ENCODE peak calls at places on chromosomes 3 and 15, in four cellular contexts. I, Q, S and A are unnamed samples.
A peak's percentile ranks its signal among the peaks of the same experiment; 100 is the strongest.

GRCh38 chr3:61924065-61924740 is 362.8 kb downstream of the PTPRG start:
- DNase-seq in I (peak; percentile 83), Q (peak; percentile 14), S (no peak), A (peak; percentile 60)

GRCh38 chr3:175948041-175948440 is 1088.9 kb downstream of the NAALADL2 start:
- DNase-seq in I (no peak), Q (no peak), S (no peak), A (no peak)

GRCh38 chr3:80771085-80771484 is 990.4 kb downstream of the GBE1 start:
- DNase-seq in I (no peak), Q (no peak), S (no peak), A (no peak)

GRCh38 chr3:181719298-181719859 is 7.7 kb downstream of the SOX2 start:
- DNase-seq in I (no peak), Q (no peak), S (no peak), A (no peak)

GRCh38 chr3:141425523-141426233 is 57.4 kb downstream of the ZBTB38 start:
- DNase-seq in I (no peak), Q (no peak), S (no peak), A (no peak)

GRCh38 chr3:157494581-157495281 is 8.5 kb downstream of the VEPH1 start:
- DNase-seq in I (no peak), Q (no peak), S (no peak), A (no peak)

GRCh38 chr3:122776675-122777074 is 17.0 kb downstream of the HSPBAP1 start:
- DNase-seq in I (no peak), Q (no peak), S (no peak), A (no peak)

GRCh38 chr15:26665950-26666921 is 106.6 kb downstream of the GABRB3 start:
- DNase-seq in I (no peak), Q (no peak), S (no peak), A (no peak)

GRCh38 chr3:20054549-20054987 is 14.3 kb downstream of the KAT2B start:
- DNase-seq in I (peak; percentile 64), Q (peak; percentile 84), S (no peak), A (peak; percentile 31)

GRCh38 chr3:101646726-101647125 is 30.2 kb downstream of the ZBTB11 start:
- DNase-seq in I (no peak), Q (no peak), S (no peak), A (no peak)

GRCh38 chr15:80404719-80405553 is 754 bp downstream of the ARNT2 start:
- DNase-seq in I (peak; percentile 59), Q (peak; percentile 27), S (no peak), A (peak; percentile 56)

GRCh38 chr15:66834863-66835557 is 133.0 kb downstream of the SMAD6 start:
- DNase-seq in I (no peak), Q (peak; percentile 67), S (no peak), A (peak; percentile 61)

GRCh38 chr15:48178612-48178931 is 477 bp upstream of the MYEF2 start:
- DNase-seq in I (no peak), Q (no peak), S (no peak), A (no peak)

GRCh38 chr15:82748315-82748714 is 38.6 kb upstream of the AP3B2 start:
- DNase-seq in I (no peak), Q (no peak), S (no peak), A (no peak)
- H3K27ac ChIP-seq in I (no peak overlapping the region), Q (no peak overlapping the region), S (no peak overlapping the region), A (no peak overlapping the region)

GRCh38 chr15:25171111-25171811 is 216.5 kb downstream of the SNRPN start:
- DNase-seq in I (peak; percentile 35), Q (peak; percentile 3), S (no peak), A (peak; percentile 27)

GRCh38 chr15:25170781-25171110 is 216.0 kb downstream of the SNRPN start:
- DNase-seq in I (no peak), Q (peak; percentile 5), S (no peak), A (no peak)

GRCh38 chr15:25169318-25169717 is 214.5 kb downstream of the SNRPN start:
- DNase-seq in I (no peak), Q (no peak), S (no peak), A (peak; percentile 29)

GRCh38 chr15:25171856-25172687 is 217.3 kb downstream of the SNRPN start:
- DNase-seq in I (peak; percentile 28), Q (peak; percentile 8), S (no peak), A (peak; percentile 28)

DNA sequence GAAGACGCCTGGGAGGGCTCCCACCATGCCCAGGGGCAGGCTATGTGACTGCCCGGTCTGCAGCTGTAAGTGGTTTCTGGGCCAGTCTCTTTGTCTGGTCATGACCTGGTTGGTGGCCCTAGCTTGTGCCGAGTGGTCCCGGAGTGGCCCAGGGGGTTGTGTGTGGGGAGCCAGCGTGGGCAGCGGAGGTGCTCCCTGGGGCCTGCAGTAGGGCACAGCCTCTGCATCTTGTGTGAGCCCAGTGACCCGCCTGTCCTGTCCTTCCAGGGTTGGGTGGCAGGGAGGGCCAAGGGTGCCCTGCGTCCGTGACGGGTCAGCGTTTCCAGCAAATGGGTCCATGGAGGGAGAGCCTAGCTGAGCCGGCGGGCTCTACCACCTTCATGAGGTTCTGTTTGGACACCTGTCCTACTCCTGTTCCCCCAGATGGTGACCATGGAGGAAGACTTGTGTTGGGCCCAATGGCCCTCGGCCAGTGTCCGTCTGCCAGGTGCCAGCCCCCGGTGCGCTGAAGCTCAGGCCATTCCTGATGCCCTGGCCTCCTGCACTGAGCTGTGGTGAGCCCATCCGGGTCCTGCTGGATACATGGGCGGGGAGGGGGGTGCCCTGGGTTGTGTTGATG is 215.4 kb downstream of the SNRPN start:
- DNase-seq in I (peak; percentile 41), Q (peak; percentile 11), S (no peak), A (peak; percentile 4)
- H3K9me3 ChIP-seq in I (peaks cover 17% of the 10 kb centered on the region), Q (no peaks in the 10 kb centered on the region), S (peaks cover 55% of the 10 kb centered on the region), A (peaks cover 2% of the 10 kb centered on the region)

GRCh38 chr3:119628390-119628789 is 30.7 kb downstream of the PLA1A start:
- DNase-seq in I (no peak), Q (no peak), S (no peak), A (no peak)

GRCh38 chr3:119630119-119630518 is 30.3 kb downstream of the POPDC2 start:
- DNase-seq in I (no peak), Q (no peak), S (no peak), A (no peak)

GRCh38 chr3:119625451-119626153 is 27.9 kb downstream of the PLA1A start:
- DNase-seq in I (no peak), Q (no peak), S (no peak), A (no peak)

GRCh38 chr3:119628816-119629445 is 31.2 kb downstream of the PLA1A start:
- DNase-seq in I (no peak), Q (no peak), S (no peak), A (no peak)

DNA sequence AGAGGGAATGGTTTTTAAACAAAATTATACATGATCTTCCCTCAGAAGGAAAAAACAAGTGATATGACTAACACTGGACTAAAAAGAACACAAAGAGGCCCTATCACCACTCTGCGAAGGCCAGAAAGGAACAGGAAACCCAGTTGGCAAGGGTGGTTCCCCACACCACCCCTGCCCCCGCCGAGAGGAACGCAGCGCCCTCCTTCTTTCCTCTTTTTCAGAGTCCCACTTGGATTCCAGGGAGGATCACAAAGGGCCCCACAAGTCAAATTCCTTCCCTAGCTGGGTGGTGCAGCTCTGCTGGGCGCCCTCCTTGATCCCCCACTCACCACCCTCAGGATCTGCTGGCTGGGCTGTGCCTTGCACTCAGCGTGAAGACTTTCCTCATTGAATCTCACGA is 29.8 kb downstream of the PLA1A start:
- DNase-seq in I (no peak), Q (no peak), S (no peak), A (peak; percentile 74)
- H3K27ac ChIP-seq in I (peak overlapping the region; percentile 64), Q (no peak overlapping the region), S (no peak overlapping the region), A (peak overlapping the region; percentile 32)

DNA sequence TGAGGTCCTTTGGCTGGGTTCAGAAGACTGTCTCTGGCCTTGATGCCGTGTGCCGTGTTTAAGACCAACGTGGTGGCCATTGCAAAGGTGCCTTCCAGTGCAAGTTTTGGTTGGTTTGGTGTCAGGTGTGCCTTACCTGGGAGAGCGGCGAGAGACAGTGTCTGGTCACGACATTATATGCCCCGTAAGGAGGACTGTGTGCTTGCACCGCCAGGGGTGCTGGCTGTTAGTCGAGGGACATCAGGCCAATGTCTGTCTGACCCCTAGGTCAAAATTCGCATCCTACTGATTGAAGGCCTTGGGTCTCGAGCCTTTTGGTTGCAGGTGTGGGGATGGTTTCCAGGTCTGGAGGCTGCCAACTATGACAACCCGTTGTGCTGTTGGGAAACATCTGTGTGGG is 111.9 kb downstream of the SNRPN start:
- DNase-seq in I (no peak), Q (no peak), S (no peak), A (no peak)
- H3K9me3 ChIP-seq in I (peaks cover 98% of the 10 kb centered on the region), Q (peaks cover 27% of the 10 kb centered on the region), S (peaks cover 100% of the 10 kb centered on the region), A (peaks cover 96% of the 10 kb centered on the region)

GRCh38 chr15:91871797-91872196 is 18.3 kb downstream of the SLCO3A1 start:
- DNase-seq in I (no peak), Q (no peak), S (no peak), A (no peak)
- H3K27ac ChIP-seq in I (no peak overlapping the region), Q (no peak overlapping the region), S (no peak overlapping the region), A (no peak overlapping the region)

DNA sequence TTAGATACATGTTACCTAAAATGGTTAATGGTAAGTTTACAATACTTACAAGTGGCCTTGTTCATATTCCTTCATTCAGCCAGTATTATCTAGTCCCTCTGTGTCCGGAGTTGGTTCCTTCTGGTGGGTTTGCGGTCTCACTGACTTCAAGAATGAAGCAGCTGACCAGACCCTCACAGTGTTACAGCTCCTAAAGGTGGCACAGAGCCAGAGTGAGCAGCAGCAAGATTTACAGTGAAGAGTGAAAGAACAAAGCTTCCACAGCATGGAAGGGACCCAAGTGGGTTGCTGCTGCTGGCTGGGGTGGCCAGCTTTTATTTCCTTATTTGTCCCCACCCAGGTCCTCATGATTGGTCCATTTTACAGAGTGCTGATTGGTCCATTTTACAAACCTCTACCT is 916.8 kb downstream of the MCTP2 start:
- DNase-seq in I (no peak), Q (no peak), S (no peak), A (no peak)
- H3K9me3 ChIP-seq in I (no peaks in the 10 kb centered on the region), Q (no peaks in the 10 kb centered on the region), S (no peaks in the 10 kb centered on the region), A (no peaks in the 10 kb centered on the region)

DNA sequence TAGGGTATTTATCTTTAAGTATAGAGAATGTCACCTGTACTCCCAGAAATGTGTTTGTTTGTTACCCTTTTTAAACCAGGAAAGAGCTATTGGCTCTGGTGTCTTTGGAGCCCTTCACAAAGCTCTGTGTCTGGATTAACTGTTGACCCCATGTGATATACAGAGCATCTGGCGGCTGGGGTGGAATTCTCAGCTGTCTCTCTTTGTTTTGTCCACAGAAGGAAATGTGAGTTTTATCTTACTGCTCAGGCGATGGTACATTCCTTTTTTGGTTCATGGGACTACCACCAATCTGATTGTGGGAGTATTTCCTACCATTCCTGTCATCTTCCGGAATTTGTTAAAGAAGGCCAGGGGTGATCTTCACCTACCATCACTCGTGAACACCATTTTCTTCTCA is 120.3 kb downstream of the AKAP13 start:
- DNase-seq in I (no peak), Q (no peak), S (no peak), A (no peak)
- H3K27ac ChIP-seq in I (peak overlapping the region; percentile 66), Q (no peak overlapping the region), S (no peak overlapping the region), A (peak overlapping the region; percentile 85)

DNA sequence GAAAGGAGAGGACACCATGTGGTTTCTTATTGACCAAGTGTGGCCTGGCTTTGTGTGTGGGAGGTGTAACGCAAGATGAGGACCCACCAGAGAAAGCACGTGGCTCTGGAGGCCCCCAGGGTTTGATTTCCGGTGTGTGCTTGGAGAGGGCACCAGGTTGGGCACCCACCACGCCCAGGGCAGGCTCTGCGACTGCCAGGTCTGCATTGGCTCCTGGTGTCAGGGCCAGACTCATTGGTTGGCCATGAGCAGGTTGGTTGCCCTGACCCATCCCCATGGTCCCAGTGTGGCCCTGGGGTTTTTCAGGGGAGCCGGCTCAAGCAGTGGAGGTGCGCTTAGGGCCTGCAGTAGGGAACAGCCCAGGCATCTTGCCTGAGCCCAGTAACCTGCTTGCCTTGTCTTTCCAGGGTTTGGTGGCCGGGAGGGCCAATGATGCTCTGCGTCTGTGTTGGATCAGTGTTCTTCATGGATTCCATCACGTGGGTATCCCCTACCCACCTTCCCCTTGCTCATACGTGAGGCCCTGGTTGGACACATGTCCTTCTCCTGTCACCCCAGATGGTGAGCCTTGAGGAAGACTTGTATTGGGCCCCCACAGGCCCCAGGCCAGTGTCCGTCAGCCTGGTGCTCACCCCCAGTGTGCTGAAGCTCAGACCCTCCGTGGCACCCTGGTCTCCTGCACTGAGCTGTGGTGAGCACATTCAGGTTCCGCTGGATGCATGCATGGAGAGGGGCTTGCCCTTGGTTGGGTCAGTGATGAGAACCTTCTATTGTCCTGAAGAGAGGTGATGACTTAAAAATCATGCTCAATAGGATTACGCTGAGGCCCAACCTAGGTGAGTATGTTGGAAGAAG is 193.9 kb downstream of the UBE3A start:
- DNase-seq in I (peak; percentile 41), Q (peak; percentile 4), S (no peak), A (peak; percentile 16)
- H3K9me3 ChIP-seq in I (no peaks in the 10 kb centered on the region), Q (no peaks in the 10 kb centered on the region), S (peaks cover 99% of the 10 kb centered on the region), A (no peaks in the 10 kb centered on the region)